ENCODE peak calls at places on chromosomes 2 and 18, in ten cellular contexts. Z is GM20000; M is DMS 273 treated with DMSO at 0.1 percent for 48 hours; S is vagina; R is left ventricle myocardium inferior; J is activated CD4-positive, alpha-beta T cell treated with anti-CD3 and anti-CD28 coated beads for 4 hours; H is lung microvascular endothelial cell; U is SJSA1; Y is memory B cell; I is fibroblast of mammary gland. G is an unnamed sample.

GRCh38 chr2:236959876-236960275 is 125.8 kb upstream of the COPS8 start:
- DNase-seq in Z (no peak), M (no peak), S (no peak), R (no peak), J (no peak), H (peak; percentile 52), U (no peak), Y (no peak), I (no peak), G (no peak)

GRCh38 chr18:24757134-24757533 is 296.7 kb downstream of the HRH4 start:
- DNase-seq in Z (no peak), M (no peak), S (no peak), R (no peak), J (no peak), H (no peak), U (no peak), Y (no peak), I (no peak), G (no peak)

GRCh38 chr2:130327703-130328527 is 14.8 kb upstream of the IMP4 start:
- DNase-seq in Z (no peak), M (no peak), S (no peak), R (no peak), J (no peak), H (no peak), U (peak; percentile 62), Y (no peak), I (peak; percentile 43), G (no peak)

GRCh38 chr2:10242998-10243925 is 59.4 kb upstream of the HPCAL1 start:
- DNase-seq in Z (no peak), M (no peak), S (no peak), R (peak; percentile 7), J (no peak), H (no peak), U (no peak), Y (no peak), I (no peak), G (no peak)

GRCh38 chr2:68796306-68796905 is 61.8 kb downstream of the ARHGAP25 start:
- DNase-seq in Z (no peak), M (no peak), S (no peak), R (no peak), J (no peak), H (no peak), U (no peak), Y (no peak), I (peak; percentile 14), G (peak; percentile 76)

GRCh38 chr2:37561615-37562569 is 109.5 kb downstream of the CDC42EP3 start:
- DNase-seq in Z (no peak), M (no peak), S (no peak), R (no peak), J (peak; percentile 24), H (peak; percentile 54), U (peak; percentile 91), Y (no peak), I (peak; percentile 91), G (no peak)

GRCh38 chr2:171478345-171478744 is 43.9 kb upstream of the CYBRD1 start:
- DNase-seq in Z (no peak), M (no peak), S (no peak), R (no peak), J (no peak), H (peak; percentile 2), U (no peak), Y (no peak), I (peak; percentile 3), G (no peak)

GRCh38 chr2:207854484-207855386 is 85.0 kb upstream of the FZD5 start:
- DNase-seq in Z (no peak), M (no peak), S (no peak), R (no peak), J (no peak), H (no peak), U (no peak), Y (no peak), I (peak; percentile 64), G (no peak)

GRCh38 chr2:241701155-241701404 is 759 bp upstream of the ING5 start:
- DNase-seq in Z (no peak), M (peak; percentile 82), S (no peak), R (no peak), J (no peak), H (no peak), U (no peak), Y (no peak), I (peak; percentile 72), G (no peak)

G was measured in GF-D8.